ENCODE peak calls at places on chromosome 20, in eight cellular contexts. One of them, this sample, is unnamed.

GRCh38 chr20:5668529-5668868 is 81.7 kb upstream of the SHLD1 start:
- DNase-seq in left ventricle myocardium inferior: no peak
- DNase-seq in SJSA1: no peak
- DNase-seq in astrocyte: no peak
- DNase-seq in fibroblast of lung: no peak
- DNase-seq in GM23248: no peak
- DNase-seq in HCT116: no peak
- DNase-seq in CD8-positive, alpha-beta memory T cell: no peak
- DNase-seq in this sample: peak

GRCh38 chr20:56400001-56400640 is 7.7 kb downstream of the CSTF1 start:
- DNase-seq in left ventricle myocardium inferior: no peak
- DNase-seq in SJSA1: no peak
- DNase-seq in astrocyte: peak
- DNase-seq in fibroblast of lung: peak
- DNase-seq in GM23248: peak
- DNase-seq in HCT116: peak
- DNase-seq in CD8-positive, alpha-beta memory T cell: peak
- DNase-seq in this sample: no peak

GRCh38 chr20:38165089-38165965 is at the start of gene TGM2:
- DNase-seq in left ventricle myocardium inferior: peak
- DNase-seq in SJSA1: peak
- DNase-seq in astrocyte: no peak
- DNase-seq in fibroblast of lung: peak
- DNase-seq in GM23248: peak
- DNase-seq in HCT116: no peak
- DNase-seq in CD8-positive, alpha-beta memory T cell: peak
- DNase-seq in this sample: peak

GRCh38 chr20:46213946-46214830 is 94.1 kb downstream of the CDH22 start:
- DNase-seq in left ventricle myocardium inferior: no peak
- DNase-seq in SJSA1: no peak
- DNase-seq in astrocyte: no peak
- DNase-seq in fibroblast of lung: no peak
- DNase-seq in GM23248: no peak
- DNase-seq in HCT116: no peak
- DNase-seq in CD8-positive, alpha-beta memory T cell: no peak
- DNase-seq in this sample: no peak

GRCh38 chr20:56967916-56968315 is 298.5 kb downstream of the BMP7 start:
- DNase-seq in left ventricle myocardium inferior: no peak
- DNase-seq in SJSA1: no peak
- DNase-seq in astrocyte: no peak
- DNase-seq in fibroblast of lung: no peak
- DNase-seq in GM23248: no peak
- DNase-seq in HCT116: no peak
- DNase-seq in CD8-positive, alpha-beta memory T cell: no peak
- DNase-seq in this sample: no peak

GRCh38 chr20:52031574-52032303 is 159.8 kb downstream of the ZFP64 start:
- DNase-seq in left ventricle myocardium inferior: no peak
- DNase-seq in SJSA1: peak
- DNase-seq in astrocyte: peak
- DNase-seq in fibroblast of lung: peak
- DNase-seq in GM23248: peak
- DNase-seq in HCT116: no peak
- DNase-seq in CD8-positive, alpha-beta memory T cell: peak
- DNase-seq in this sample: no peak

GRCh38 chr20:42754713-42755112 is 435.0 kb downstream of the PTPRT start:
- DNase-seq in left ventricle myocardium inferior: no peak
- DNase-seq in SJSA1: no peak
- DNase-seq in astrocyte: no peak
- DNase-seq in fibroblast of lung: no peak
- DNase-seq in GM23248: no peak
- DNase-seq in HCT116: no peak
- DNase-seq in CD8-positive, alpha-beta memory T cell: no peak
- DNase-seq in this sample: no peak

GRCh38 chr20:17014217-17014616 is 212.6 kb upstream of the PCSK2 start:
- DNase-seq in left ventricle myocardium inferior: no peak
- DNase-seq in SJSA1: no peak
- DNase-seq in astrocyte: no peak
- DNase-seq in fibroblast of lung: no peak
- DNase-seq in GM23248: no peak
- DNase-seq in HCT116: no peak
- DNase-seq in CD8-positive, alpha-beta memory T cell: no peak
- DNase-seq in this sample: no peak

GRCh38 chr20:50731930-50732690 is 730 bp downstream of the PARD6B start:
- DNase-seq in left ventricle myocardium inferior: no peak
- DNase-seq in SJSA1: no peak
- DNase-seq in astrocyte: no peak
- DNase-seq in fibroblast of lung: no peak
- DNase-seq in GM23248: no peak
- DNase-seq in HCT116: no peak
- DNase-seq in CD8-positive, alpha-beta memory T cell: no peak
- DNase-seq in this sample: peak

GRCh38 chr20:24669701-24670100 is 200.3 kb downstream of the SYNDIG1 start:
- DNase-seq in left ventricle myocardium inferior: no peak
- DNase-seq in SJSA1: no peak
- DNase-seq in astrocyte: no peak
- DNase-seq in fibroblast of lung: no peak
- DNase-seq in GM23248: no peak
- DNase-seq in HCT116: no peak
- DNase-seq in CD8-positive, alpha-beta memory T cell: no peak
- DNase-seq in this sample: no peak

GRCh38 chr20:41733151-41733550 is 115.0 kb upstream of the CHD6 start:
- DNase-seq in left ventricle myocardium inferior: no peak
- DNase-seq in SJSA1: no peak
- DNase-seq in astrocyte: no peak
- DNase-seq in fibroblast of lung: no peak
- DNase-seq in GM23248: peak
- DNase-seq in HCT116: no peak
- DNase-seq in CD8-positive, alpha-beta memory T cell: no peak
- DNase-seq in this sample: no peak

GRCh38 chr20:32564440-32564839 is 20.7 kb downstream of the NOL4L start:
- DNase-seq in left ventricle myocardium inferior: no peak
- DNase-seq in SJSA1: no peak
- DNase-seq in astrocyte: no peak
- DNase-seq in fibroblast of lung: no peak
- DNase-seq in GM23248: no peak
- DNase-seq in HCT116: no peak
- DNase-seq in CD8-positive, alpha-beta memory T cell: no peak
- DNase-seq in this sample: no peak

GRCh38 chr20:32567384-32568178 is 17.6 kb downstream of the NOL4L start:
- DNase-seq in left ventricle myocardium inferior: no peak
- DNase-seq in SJSA1: no peak
- DNase-seq in astrocyte: no peak
- DNase-seq in fibroblast of lung: no peak
- DNase-seq in GM23248: no peak
- DNase-seq in HCT116: no peak
- DNase-seq in CD8-positive, alpha-beta memory T cell: no peak
- DNase-seq in this sample: no peak

GRCh38 chr20:32565735-32566032 is 19.4 kb downstream of the NOL4L start:
- DNase-seq in left ventricle myocardium inferior: no peak
- DNase-seq in SJSA1: no peak
- DNase-seq in astrocyte: no peak
- DNase-seq in fibroblast of lung: no peak
- DNase-seq in GM23248: no peak
- DNase-seq in HCT116: no peak
- DNase-seq in CD8-positive, alpha-beta memory T cell: no peak
- DNase-seq in this sample: no peak

GRCh38 chr20:32564921-32565734 is 20.0 kb downstream of the NOL4L start:
- DNase-seq in left ventricle myocardium inferior: peak
- DNase-seq in SJSA1: no peak
- DNase-seq in astrocyte: no peak
- DNase-seq in fibroblast of lung: no peak
- DNase-seq in GM23248: no peak
- DNase-seq in HCT116: no peak
- DNase-seq in CD8-positive, alpha-beta memory T cell: no peak
- DNase-seq in this sample: no peak

DNA sequence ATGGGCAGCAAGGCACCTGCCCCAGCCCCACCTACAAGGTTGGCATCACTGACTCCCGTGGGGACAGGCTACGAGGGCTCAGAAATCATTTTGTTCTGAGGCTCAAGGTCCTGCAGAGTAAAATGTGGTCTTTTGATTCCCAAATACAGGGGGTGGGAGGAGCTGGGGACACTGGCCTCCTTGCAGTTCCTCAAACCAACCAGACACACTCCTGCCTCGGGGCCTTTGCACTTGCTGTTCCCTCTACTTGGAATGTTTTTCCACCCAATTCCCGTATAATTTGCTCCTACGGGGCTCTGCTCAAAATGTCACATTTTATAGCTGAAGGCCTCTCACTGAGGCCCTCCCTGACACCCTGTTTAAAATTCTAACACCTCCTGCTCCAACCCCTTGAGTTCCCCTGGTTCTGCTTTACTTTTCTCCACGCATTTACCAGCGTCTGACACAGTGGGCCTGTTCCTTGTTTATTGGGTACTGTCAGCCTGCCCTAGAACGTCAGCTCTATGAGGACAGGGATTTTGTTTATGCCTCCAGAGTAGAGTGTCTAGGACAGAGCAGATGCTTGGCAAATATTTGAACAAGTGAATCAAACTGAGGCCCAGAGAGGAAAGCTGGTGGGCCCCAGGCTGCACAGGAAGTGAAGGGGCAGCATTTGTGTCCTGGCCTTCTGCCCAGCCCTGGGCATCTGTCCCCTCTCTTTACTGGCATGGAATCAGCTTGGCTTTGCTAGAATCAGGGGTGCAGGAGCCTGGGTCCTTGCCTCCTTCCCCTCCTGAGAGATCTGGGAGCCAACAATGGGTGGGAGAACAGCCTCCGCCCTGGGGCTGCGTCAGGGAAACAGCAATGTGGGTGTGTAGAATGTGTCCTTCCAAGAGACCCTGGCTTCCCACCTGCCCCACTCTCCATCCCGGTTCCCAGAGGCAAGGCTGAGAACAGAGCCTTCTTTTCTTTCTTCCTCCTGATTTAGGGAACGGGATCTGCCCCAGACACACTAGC is 18.5 kb downstream of the NOL4L start:
- DNase-seq in left ventricle myocardium inferior: no peak
- DNase-seq in SJSA1: no peak
- DNase-seq in astrocyte: no peak
- DNase-seq in fibroblast of lung: no peak
- DNase-seq in GM23248: no peak
- DNase-seq in HCT116: no peak
- DNase-seq in CD8-positive, alpha-beta memory T cell: no peak
- DNase-seq in this sample: no peak
- H3K27ac ChIP-seq in left ventricle myocardium inferior: no peak
- H3K27ac ChIP-seq in SJSA1: no peak
- H3K27ac ChIP-seq in astrocyte: no peak
- H3K27ac ChIP-seq in fibroblast of lung: no peak
- H3K27ac ChIP-seq in GM23248: no peak
- H3K27ac ChIP-seq in HCT116: no peak
- H3K27ac ChIP-seq in CD8-positive, alpha-beta memory T cell: no peak
- H3K27ac ChIP-seq in this sample: no peak

DNA sequence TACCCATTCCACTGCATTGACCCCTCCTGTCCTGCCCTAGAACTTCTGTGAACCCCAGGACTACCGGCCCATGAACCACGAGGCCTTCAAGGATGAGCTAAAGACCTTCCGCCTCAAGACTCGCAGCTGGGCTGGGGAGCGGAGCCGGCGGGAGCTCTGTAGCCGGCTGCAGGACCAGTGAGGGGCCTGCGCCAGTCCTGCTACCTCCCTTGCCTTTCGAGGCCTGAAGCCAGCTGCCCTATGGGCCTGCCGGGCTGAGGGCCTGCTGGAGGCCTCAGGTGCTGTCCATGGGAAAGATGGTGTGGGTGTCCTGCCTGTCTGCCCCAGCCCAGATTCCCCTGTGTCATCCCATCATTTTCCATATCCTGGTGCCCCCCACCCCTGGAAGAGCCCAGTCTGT is 8.7 kb downstream of the CDC25B start:
- DNase-seq in left ventricle myocardium inferior: no peak
- DNase-seq in SJSA1: no peak
- DNase-seq in astrocyte: no peak
- DNase-seq in fibroblast of lung: no peak
- DNase-seq in GM23248: no peak
- DNase-seq in HCT116: no peak
- DNase-seq in CD8-positive, alpha-beta memory T cell: no peak
- DNase-seq in this sample: no peak
- H3K27ac ChIP-seq in left ventricle myocardium inferior: peak
- H3K27ac ChIP-seq in SJSA1: peak
- H3K27ac ChIP-seq in astrocyte: no peak
- H3K27ac ChIP-seq in fibroblast of lung: peak
- H3K27ac ChIP-seq in GM23248: no peak
- H3K27ac ChIP-seq in HCT116: peak
- H3K27ac ChIP-seq in CD8-positive, alpha-beta memory T cell: no peak
- H3K27ac ChIP-seq in this sample: peak

DNA sequence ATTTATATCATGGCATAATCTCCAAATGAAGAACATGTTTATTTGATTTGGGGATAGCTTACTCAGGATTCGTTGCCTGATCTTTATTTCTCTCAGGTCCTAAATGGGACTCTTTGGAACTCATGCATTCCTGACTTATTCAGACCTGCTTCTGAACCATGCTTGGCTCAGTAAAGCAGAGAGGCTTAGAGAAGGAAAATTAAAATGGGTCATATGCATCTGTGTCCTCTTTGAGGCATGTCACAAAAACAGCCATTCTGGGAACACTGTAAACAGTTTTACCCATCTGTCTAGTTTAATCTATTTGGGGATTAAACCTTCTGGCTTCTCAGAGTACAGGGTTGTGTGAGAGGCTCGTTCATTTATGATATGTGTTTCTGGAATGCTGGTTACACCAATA is 1017.3 kb downstream of the KIF16B start:
- DNase-seq in left ventricle myocardium inferior: no peak
- DNase-seq in SJSA1: no peak
- DNase-seq in astrocyte: no peak
- DNase-seq in fibroblast of lung: no peak
- DNase-seq in GM23248: no peak
- DNase-seq in HCT116: no peak
- DNase-seq in CD8-positive, alpha-beta memory T cell: no peak
- DNase-seq in this sample: no peak
- H3K27ac ChIP-seq in left ventricle myocardium inferior: no peak
- H3K27ac ChIP-seq in SJSA1: no peak
- H3K27ac ChIP-seq in astrocyte: no peak
- H3K27ac ChIP-seq in fibroblast of lung: no peak
- H3K27ac ChIP-seq in GM23248: no peak
- H3K27ac ChIP-seq in HCT116: no peak
- H3K27ac ChIP-seq in CD8-positive, alpha-beta memory T cell: no peak
- H3K27ac ChIP-seq in this sample: no peak

GRCh38 chr20:48920527-48921167 is 864 bp upstream of the ARFGEF2 start:
- DNase-seq in left ventricle myocardium inferior: no peak
- DNase-seq in SJSA1: no peak
- DNase-seq in astrocyte: no peak
- DNase-seq in fibroblast of lung: no peak
- DNase-seq in GM23248: no peak
- DNase-seq in HCT116: no peak
- DNase-seq in CD8-positive, alpha-beta memory T cell: no peak
- DNase-seq in this sample: no peak

GRCh38 chr20:48921883-48922867 is 664 bp downstream of the ARFGEF2 start:
- DNase-seq in left ventricle myocardium inferior: peak
- DNase-seq in SJSA1: peak
- DNase-seq in astrocyte: peak
- DNase-seq in fibroblast of lung: peak
- DNase-seq in GM23248: peak
- DNase-seq in HCT116: no peak
- DNase-seq in CD8-positive, alpha-beta memory T cell: peak
- DNase-seq in this sample: peak

GRCh38 chr20:48924711-48925109 is 3.2 kb downstream of the ARFGEF2 start:
- DNase-seq in left ventricle myocardium inferior: no peak
- DNase-seq in SJSA1: no peak
- DNase-seq in astrocyte: no peak
- DNase-seq in fibroblast of lung: no peak
- DNase-seq in GM23248: no peak
- DNase-seq in HCT116: no peak
- DNase-seq in CD8-positive, alpha-beta memory T cell: no peak
- DNase-seq in this sample: no peak

GRCh38 chr20:48921168-48921882 is at the start of gene ARFGEF2:
- DNase-seq in left ventricle myocardium inferior: peak
- DNase-seq in SJSA1: peak
- DNase-seq in astrocyte: peak
- DNase-seq in fibroblast of lung: peak
- DNase-seq in GM23248: peak
- DNase-seq in HCT116: peak
- DNase-seq in CD8-positive, alpha-beta memory T cell: peak
- DNase-seq in this sample: peak

GRCh38 chr20:48923149-48923718 is 1.7 kb downstream of the ARFGEF2 start:
- DNase-seq in left ventricle myocardium inferior: no peak
- DNase-seq in SJSA1: no peak
- DNase-seq in astrocyte: no peak
- DNase-seq in fibroblast of lung: no peak
- DNase-seq in GM23248: peak
- DNase-seq in HCT116: no peak
- DNase-seq in CD8-positive, alpha-beta memory T cell: no peak
- DNase-seq in this sample: no peak
- H3K27ac ChIP-seq in left ventricle myocardium inferior: peak
- H3K27ac ChIP-seq in SJSA1: no peak
- H3K27ac ChIP-seq in astrocyte: no peak
- H3K27ac ChIP-seq in fibroblast of lung: no peak
- H3K27ac ChIP-seq in GM23248: peak
- H3K27ac ChIP-seq in HCT116: no peak
- H3K27ac ChIP-seq in CD8-positive, alpha-beta memory T cell: no peak
- H3K27ac ChIP-seq in this sample: no peak

This sample was measured in foreskin keratinocyte.